ENCODE peak calls at places on chromosomes 3 and 15, in four cellular contexts. One of them, this sample, is unnamed.

GRCh38 chr3:123021986-123022510 is 5.5 kb downstream of the SEMA5B start:
- DNase-seq in SJSA1: no peak
- DNase-seq in heart right ventricle: no peak
- DNase-seq in left lung: no peak
- DNase-seq in this sample: no peak

GRCh38 chr3:48628277-48629017 is 6.8 kb downstream of the SLC26A6 start:
- DNase-seq in SJSA1: no peak
- DNase-seq in heart right ventricle: no peak
- DNase-seq in left lung: peak; percentile 54
- DNase-seq in this sample: no peak

GRCh38 chr3:128556949-128557348 is 63.9 kb upstream of the GATA2 start:
- DNase-seq in SJSA1: no peak
- DNase-seq in heart right ventricle: no peak
- DNase-seq in left lung: no peak
- DNase-seq in this sample: no peak

GRCh38 chr3:160675566-160676124 is 1.3 kb upstream of the ARL14 start:
- DNase-seq in SJSA1: no peak
- DNase-seq in heart right ventricle: no peak
- DNase-seq in left lung: no peak
- DNase-seq in this sample: no peak

GRCh38 chr15:69855601-69856000 is 242.1 kb downstream of the TLE3 start:
- DNase-seq in SJSA1: peak; percentile 69
- DNase-seq in heart right ventricle: no peak
- DNase-seq in left lung: no peak
- DNase-seq in this sample: no peak

GRCh38 chr3:94083261-94083660 is 20.4 kb downstream of the NSUN3 start:
- DNase-seq in SJSA1: no peak
- DNase-seq in heart right ventricle: no peak
- DNase-seq in left lung: no peak
- DNase-seq in this sample: no peak

GRCh38 chr15:41473418-41473817 is 20.3 kb upstream of the ITPKA start:
- DNase-seq in SJSA1: no peak
- DNase-seq in heart right ventricle: no peak
- DNase-seq in left lung: no peak
- DNase-seq in this sample: no peak

GRCh38 chr15:55196458-55197361 is at the start of gene RSL24D1:
- DNase-seq in SJSA1: peak; percentile 97
- DNase-seq in heart right ventricle: peak; percentile 97
- DNase-seq in left lung: peak; percentile 97
- DNase-seq in this sample: peak; percentile 98

GRCh38 chr3:195727596-195728195 is 6.9 kb downstream of the MUC20 start:
- DNase-seq in SJSA1: no peak
- DNase-seq in heart right ventricle: no peak
- DNase-seq in left lung: no peak
- DNase-seq in this sample: no peak

GRCh38 chr3:112734171-112734570 is 93.2 kb upstream of the CCDC80 start:
- DNase-seq in SJSA1: no peak
- DNase-seq in heart right ventricle: no peak
- DNase-seq in left lung: no peak
- DNase-seq in this sample: no peak

GRCh38 chr3:14550181-14550580 is 10.0 kb upstream of the GRIP2 start:
- DNase-seq in SJSA1: no peak
- DNase-seq in heart right ventricle: no peak
- DNase-seq in left lung: peak; percentile 44
- DNase-seq in this sample: no peak

GRCh38 chr3:111087924-111088469 is 16.4 kb downstream of the NECTIN3 start:
- DNase-seq in SJSA1: no peak
- DNase-seq in heart right ventricle: no peak
- DNase-seq in left lung: no peak
- DNase-seq in this sample: no peak

GRCh38 chr3:128486692-128487537 is 6.1 kb downstream of the GATA2 start:
- DNase-seq in SJSA1: no peak
- DNase-seq in heart right ventricle: no peak
- DNase-seq in left lung: peak; percentile 79
- DNase-seq in this sample: no peak

GRCh38 chr3:50201573-50202315 is 3.3 kb upstream of the SLC38A3 start:
- DNase-seq in SJSA1: no peak
- DNase-seq in heart right ventricle: no peak
- DNase-seq in left lung: no peak
- DNase-seq in this sample: peak; percentile 73
- H3K27me3 ChIP-seq in SJSA1: peaks cover 27% of the 10 kb centered on the region
- H3K27me3 ChIP-seq in heart right ventricle: peaks cover 64% of the 10 kb centered on the region
- H3K27me3 ChIP-seq in left lung: peaks cover 84% of the 10 kb centered on the region
- H3K27me3 ChIP-seq in this sample: no peaks in the 10 kb centered on the region

DNA sequence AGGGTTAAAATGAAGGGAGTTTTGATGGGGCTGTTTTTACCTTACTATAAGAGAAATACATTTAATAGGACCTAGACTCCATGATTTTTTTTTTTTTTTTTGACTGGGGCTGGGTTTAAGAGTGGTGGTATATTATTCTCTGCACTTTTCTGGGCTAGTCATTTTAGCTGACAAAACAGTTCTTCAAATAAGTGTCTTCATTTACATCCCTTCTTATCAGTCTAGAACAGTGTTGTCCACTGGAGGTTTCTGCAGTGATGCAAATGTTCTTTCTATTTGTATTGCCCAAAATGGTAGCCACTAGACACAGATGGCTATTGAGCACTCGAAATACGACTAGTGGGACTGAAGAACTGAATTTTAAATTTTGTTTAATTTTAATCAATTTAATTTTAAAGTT is 37.2 kb downstream of the KLHL18 start:
- DNase-seq in SJSA1: no peak
- DNase-seq in heart right ventricle: no peak
- DNase-seq in left lung: no peak
- DNase-seq in this sample: no peak
- H3K36me3 ChIP-seq in SJSA1: peaks cover 21% of the 10 kb centered on the region
- H3K36me3 ChIP-seq in heart right ventricle: peaks cover 7% of the 10 kb centered on the region
- H3K36me3 ChIP-seq in left lung: no peaks in the 10 kb centered on the region
- H3K36me3 ChIP-seq in this sample: peaks cover 14% of the 10 kb centered on the region

DNA sequence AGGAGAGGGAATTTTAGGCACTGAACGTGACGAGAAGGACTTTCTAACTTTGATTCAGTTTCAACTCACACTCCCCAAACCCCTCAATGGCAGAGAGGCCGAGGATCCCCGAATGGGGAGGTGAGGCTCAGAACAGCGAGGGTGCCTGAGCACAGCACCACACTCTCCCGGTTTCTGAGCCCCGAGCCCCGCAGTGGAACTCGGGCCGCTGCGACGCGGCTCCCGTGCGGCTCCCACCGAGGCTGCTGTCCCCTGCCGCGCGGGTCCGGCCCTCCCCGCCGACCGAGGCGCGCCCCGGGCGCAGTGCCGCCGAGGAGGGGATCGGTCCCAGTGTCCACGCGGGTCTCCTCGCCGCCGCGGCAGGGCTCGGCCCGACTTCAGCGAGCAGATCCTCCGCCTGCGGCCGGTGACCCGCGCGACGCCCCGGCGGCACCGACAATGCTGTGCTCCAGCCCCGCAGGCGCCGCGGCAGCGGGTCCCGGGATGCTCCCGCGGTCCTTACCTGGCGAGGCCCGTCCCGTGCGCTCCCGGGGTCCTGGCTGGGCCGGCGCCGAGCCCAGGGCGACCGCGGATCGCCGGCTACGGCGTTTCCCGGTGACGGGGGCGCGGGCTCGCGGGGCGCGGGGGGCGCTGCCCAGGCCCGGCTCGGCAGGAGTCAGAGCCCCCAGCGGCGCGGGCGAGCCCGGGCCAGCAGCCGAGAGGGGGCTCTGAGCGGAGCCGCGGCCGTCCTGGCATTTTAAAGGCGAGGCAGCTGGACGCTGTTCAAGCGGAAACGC is at the start of gene CTXND1:
- DNase-seq in SJSA1: no peak
- DNase-seq in heart right ventricle: no peak
- DNase-seq in left lung: peak; percentile 80
- DNase-seq in this sample: no peak
- H3K27me3 ChIP-seq in SJSA1: peaks cover 68% of the 10 kb centered on the region
- H3K27me3 ChIP-seq in heart right ventricle: peaks cover 98% of the 10 kb centered on the region
- H3K27me3 ChIP-seq in left lung: peaks cover 95% of the 10 kb centered on the region
- H3K27me3 ChIP-seq in this sample: peaks cover 6% of the 10 kb centered on the region

DNA sequence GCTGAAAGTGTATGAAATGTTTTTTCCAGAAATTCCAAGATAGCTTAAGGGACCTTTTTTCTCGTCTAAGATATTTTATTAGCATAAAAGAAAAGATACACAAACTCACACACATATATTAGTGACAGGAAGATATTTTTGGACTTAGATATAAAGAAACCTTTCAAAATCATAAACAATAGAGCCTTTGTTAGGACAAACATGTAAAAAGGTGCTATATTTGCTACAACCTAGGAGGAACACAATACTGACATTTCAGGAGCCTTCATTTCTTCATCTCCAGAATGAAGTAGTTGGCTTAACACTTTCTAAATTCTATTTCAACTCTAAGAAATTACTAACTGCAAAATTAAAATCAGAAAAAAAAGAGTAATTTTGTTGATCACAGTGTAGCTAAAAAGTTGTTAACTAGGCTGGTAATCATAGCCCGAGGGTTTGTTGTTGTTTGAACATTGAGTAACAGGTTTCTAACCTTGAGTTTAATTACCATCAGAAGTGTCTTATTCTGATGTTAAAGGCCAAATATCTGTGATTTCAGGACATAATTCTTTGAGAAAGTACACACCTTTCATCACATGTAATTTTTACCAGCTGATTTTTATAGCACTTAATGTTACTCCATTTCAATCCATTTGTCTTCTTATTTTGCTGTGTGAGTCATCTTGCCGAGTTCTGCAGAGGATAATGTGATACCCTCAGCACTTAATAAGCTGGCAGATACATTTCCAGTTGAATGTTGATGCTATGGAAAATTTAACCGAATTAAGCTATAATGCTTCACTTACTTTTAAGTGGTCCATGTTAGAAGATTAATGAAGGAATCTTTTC is 97.3 kb downstream of the MBNL1 start:
- DNase-seq in SJSA1: no peak
- DNase-seq in heart right ventricle: no peak
- DNase-seq in left lung: no peak
- DNase-seq in this sample: no peak
- H3K36me3 ChIP-seq in SJSA1: peaks cover 1% of the 10 kb centered on the region
- H3K36me3 ChIP-seq in heart right ventricle: no peaks in the 10 kb centered on the region
- H3K36me3 ChIP-seq in left lung: no peaks in the 10 kb centered on the region
- H3K36me3 ChIP-seq in this sample: no peaks in the 10 kb centered on the region

GRCh38 chr3:62370112-62371031 is 3.0 kb downstream of the FEZF2 start:
- DNase-seq in SJSA1: no peak
- DNase-seq in heart right ventricle: no peak
- DNase-seq in left lung: peak; percentile 76
- DNase-seq in this sample: no peak
- H3K27me3 ChIP-seq in SJSA1: peaks cover 79% of the 10 kb centered on the region
- H3K27me3 ChIP-seq in heart right ventricle: peaks cover 100% of the 10 kb centered on the region
- H3K27me3 ChIP-seq in left lung: peaks cover 100% of the 10 kb centered on the region
- H3K27me3 ChIP-seq in this sample: peaks cover 65% of the 10 kb centered on the region

GRCh38 chr3:56751056-56751455 is 50.7 kb downstream of the ARHGEF3 start:
- DNase-seq in SJSA1: no peak
- DNase-seq in heart right ventricle: no peak
- DNase-seq in left lung: no peak
- DNase-seq in this sample: no peak

GRCh38 chr3:56754753-56755365 is 46.9 kb downstream of the ARHGEF3 start:
- DNase-seq in SJSA1: no peak
- DNase-seq in heart right ventricle: no peak
- DNase-seq in left lung: no peak
- DNase-seq in this sample: no peak

GRCh38 chr3:56748663-56749231 is 53.0 kb downstream of the ARHGEF3 start:
- DNase-seq in SJSA1: no peak
- DNase-seq in heart right ventricle: no peak
- DNase-seq in left lung: no peak
- DNase-seq in this sample: peak; percentile 44

GRCh38 chr3:56758539-56758981 is 43.2 kb downstream of the ARHGEF3 start:
- DNase-seq in SJSA1: no peak
- DNase-seq in heart right ventricle: no peak
- DNase-seq in left lung: no peak
- DNase-seq in this sample: peak; percentile 84

GRCh38 chr3:56753206-56753605 is 48.5 kb downstream of the ARHGEF3 start:
- DNase-seq in SJSA1: no peak
- DNase-seq in heart right ventricle: no peak
- DNase-seq in left lung: no peak
- DNase-seq in this sample: no peak
- H3K36me3 ChIP-seq in SJSA1: no peaks in the 10 kb centered on the region
- H3K36me3 ChIP-seq in heart right ventricle: peaks cover 8% of the 10 kb centered on the region
- H3K36me3 ChIP-seq in left lung: no peaks in the 10 kb centered on the region
- H3K36me3 ChIP-seq in this sample: no peaks in the 10 kb centered on the region

DNA sequence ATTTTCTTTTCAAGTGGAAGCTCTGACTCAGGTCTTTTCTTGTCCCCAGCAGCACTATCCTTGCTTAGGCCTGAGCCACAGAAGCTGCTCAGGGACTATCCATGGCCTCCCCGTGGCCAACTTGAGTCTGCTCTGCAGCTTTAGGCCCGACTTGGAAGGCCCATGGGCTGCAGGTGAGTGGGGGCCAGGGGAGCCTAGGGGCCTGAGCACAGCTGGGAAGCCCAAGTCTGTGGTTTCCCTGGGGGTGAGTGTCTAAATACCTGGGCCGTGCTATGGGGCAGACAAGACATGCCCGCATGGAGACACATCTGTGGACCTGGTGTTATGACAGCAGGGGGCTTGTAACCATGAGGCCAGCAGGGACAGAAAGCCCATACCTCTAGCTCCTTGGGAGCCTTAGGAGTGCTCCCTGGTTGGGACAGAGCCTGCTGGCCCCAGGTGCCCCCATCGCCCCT is at the start of gene PTH1R:
- DNase-seq in SJSA1: no peak
- DNase-seq in heart right ventricle: no peak
- DNase-seq in left lung: no peak
- DNase-seq in this sample: no peak
- H3K27me3 ChIP-seq in SJSA1: peaks cover 14% of the 10 kb centered on the region
- H3K27me3 ChIP-seq in heart right ventricle: peaks cover 28% of the 10 kb centered on the region
- H3K27me3 ChIP-seq in left lung: peaks cover 43% of the 10 kb centered on the region
- H3K27me3 ChIP-seq in this sample: peaks cover 13% of the 10 kb centered on the region